ENCODE peak calls at places on chromosomes 13 and 19, in four cellular contexts. H, Q, R and L are unnamed samples.

GRCh38 chr19:45250832-45251451 is at the start of gene MARK4:
- DNase-seq in H (peak), Q (no peak), R (peak), L (no peak)

GRCh38 chr13:105491345-105491744 is 1044.1 kb downstream of the EFNB2 start:
- DNase-seq in H (no peak), Q (no peak), R (no peak), L (no peak)

GRCh38 chr13:110560606-110561334 is 752 bp downstream of the RAB20 start:
- DNase-seq in H (peak), Q (no peak), R (peak), L (no peak)

GRCh38 chr19:55086730-55087541 is 11.3 kb downstream of the EPS8L1 start:
- DNase-seq in H (peak), Q (peak), R (peak), L (peak)

GRCh38 chr13:49300716-49301589 is 53.2 kb downstream of the CDADC1 start:
- DNase-seq in H (peak), Q (no peak), R (peak), L (peak)

GRCh38 chr19:35031072-35031881 is 1.0 kb downstream of the SCN1B start:
- DNase-seq in H (peak), Q (no peak), R (no peak), L (no peak)

GRCh38 chr13:66405908-66406802 is 824.0 kb downstream of the PCDH9 start:
- DNase-seq in H (peak), Q (peak), R (no peak), L (no peak)

GRCh38 chr13:43985437-43986051 is 105.8 kb downstream of the LACC1 start:
- DNase-seq in H (no peak), Q (no peak), R (no peak), L (no peak)

GRCh38 chr19:4597975-4598671 is 38.6 kb upstream of the SEMA6B start:
- DNase-seq in H (no peak), Q (no peak), R (no peak), L (no peak)

GRCh38 chr13:36981156-36981743 is 17.9 kb downstream of the ALG5 start:
- DNase-seq in H (peak), Q (no peak), R (no peak), L (no peak)

GRCh38 chr19:53991224-53992113 is at the start of gene CACNG6:
- DNase-seq in H (peak), Q (no peak), R (no peak), L (no peak)

GRCh38 chr19:45097776-45098520 is 5.0 kb downstream of the PPP1R37 start:
- DNase-seq in H (peak), Q (peak), R (peak), L (peak)

GRCh38 chr13:34939771-34940170 is 2.3 kb upstream of the NBEA start:
- DNase-seq in H (no peak), Q (no peak), R (no peak), L (no peak)

GRCh38 chr13:97254809-97255208 is 32.7 kb downstream of the MBNL2 start:
- DNase-seq in H (no peak), Q (no peak), R (no peak), L (peak)

GRCh38 chr13:32622827-32623226 is 36.6 kb downstream of the PDS5B start:
- DNase-seq in H (no peak), Q (no peak), R (no peak), L (no peak)

GRCh38 chr19:45099465-45100201 is 6.7 kb downstream of the PPP1R37 start:
- DNase-seq in H (no peak), Q (no peak), R (no peak), L (no peak)

GRCh38 chr19:58395220-58395978 is at the start of gene RNF225:
- DNase-seq in H (no peak), Q (no peak), R (no peak), L (no peak)

GRCh38 chr19:2478756-2479555 is 3.0 kb downstream of the GADD45B start:
- DNase-seq in H (peak), Q (no peak), R (peak), L (no peak)

GRCh38 chr13:67238277-67238859 is 8.2 kb upstream of the PCDH9 start:
- DNase-seq in H (peak), Q (no peak), R (no peak), L (no peak)

GRCh38 chr19:17977073-17977472 is 10.2 kb downstream of the KCNN1 start:
- DNase-seq in H (no peak), Q (no peak), R (no peak), L (no peak)

GRCh38 chr13:62931901-62932883 is 1516.5 kb upstream of the PCDH20 start:
- DNase-seq in H (peak), Q (no peak), R (no peak), L (no peak)

GRCh38 chr13:33206425-33206824 is 79.1 kb downstream of the STARD13 start:
- DNase-seq in H (no peak), Q (no peak), R (no peak), L (no peak)

GRCh38 chr13:92187378-92187989 is 789.1 kb downstream of the GPC5 start:
- DNase-seq in H (peak), Q (no peak), R (no peak), L (no peak)

DNA sequence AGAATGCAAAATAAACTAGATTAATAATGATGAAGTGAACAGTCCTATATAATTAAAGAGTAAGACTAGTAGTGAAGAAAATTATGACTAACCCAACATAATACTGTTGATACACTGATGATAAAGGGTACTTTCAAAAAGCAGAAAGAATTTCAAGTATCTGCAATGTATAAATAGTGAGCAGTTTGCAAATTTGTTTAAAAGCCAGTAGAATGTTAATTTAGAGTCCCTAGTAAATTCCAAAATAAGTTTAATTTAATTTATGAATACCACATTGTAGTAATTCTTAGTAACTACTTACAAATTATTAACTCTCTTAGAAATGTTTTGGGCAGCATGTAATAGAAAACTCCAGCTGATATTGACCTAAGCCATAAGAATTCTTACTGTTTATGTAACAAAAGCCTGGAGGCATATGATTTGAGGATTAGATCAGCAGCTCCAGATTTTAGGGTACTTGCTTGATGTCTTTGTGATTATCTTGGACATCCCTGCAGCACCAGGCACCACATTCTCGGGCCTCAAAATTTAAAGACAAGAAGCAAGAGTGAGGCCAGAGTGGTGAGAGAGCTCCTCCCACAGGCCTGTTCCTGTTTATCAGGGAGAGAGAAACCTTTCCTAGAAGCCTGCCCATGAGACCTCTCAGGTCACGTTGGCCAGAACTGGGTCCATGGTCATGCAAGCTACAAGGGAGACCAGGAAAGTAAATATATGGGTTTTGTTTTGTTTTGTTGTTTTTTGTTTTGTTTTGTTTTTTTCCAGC is 67.6 kb upstream of the TDRD3 start:
- DNase-seq in H (peak), Q (no peak), R (no peak), L (peak)
- TF ChIP-seq CTCF in H (peak), Q (peak), R (no peak), L (peak)

DNA sequence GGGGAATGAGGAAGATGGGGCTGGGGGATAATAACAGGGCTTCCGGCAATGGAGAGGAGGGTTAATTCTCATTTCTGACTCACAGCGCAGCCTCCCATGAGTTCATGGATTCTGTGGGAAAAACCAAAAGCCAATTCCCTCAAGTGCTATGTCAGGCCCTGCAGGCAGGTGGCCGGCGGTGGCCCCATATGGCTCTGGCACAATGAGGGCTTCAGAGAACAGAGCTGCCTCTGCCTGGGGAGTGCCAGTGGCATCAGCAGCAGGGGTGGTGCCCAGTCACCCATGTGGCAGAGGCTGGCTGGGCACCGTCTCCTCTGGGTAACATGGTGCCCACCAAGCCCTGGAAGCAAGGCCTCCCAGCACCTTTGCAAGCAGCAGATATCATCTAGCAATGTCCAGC is 69.1 kb downstream of the ALOX5AP start:
- DNase-seq in H (no peak), Q (no peak), R (no peak), L (no peak)
- TF ChIP-seq CTCF in H (no peak), Q (no peak), R (no peak), L (peak)

GRCh38 chr13:28655566-28655965 is 3.4 kb upstream of the POMP start:
- DNase-seq in H (peak), Q (no peak), R (no peak), L (no peak)
- TF ChIP-seq CTCF in H (no peak), Q (no peak), R (no peak), L (no peak)

GRCh38 chr13:39016087-39016486 is 21.8 kb downstream of the PROSER1 start:
- DNase-seq in H (no peak), Q (no peak), R (no peak), L (no peak)

GRCh38 chr13:39013462-39013861 is 22.8 kb upstream of the STOML3 start:
- DNase-seq in H (no peak), Q (no peak), R (no peak), L (no peak)

GRCh38 chr13:39012608-39013007 is 22.0 kb upstream of the STOML3 start:
- DNase-seq in H (no peak), Q (no peak), R (no peak), L (no peak)

GRCh38 chr13:39020853-39021462 is 16.9 kb downstream of the PROSER1 start:
- DNase-seq in H (no peak), Q (no peak), R (no peak), L (no peak)

DNA sequence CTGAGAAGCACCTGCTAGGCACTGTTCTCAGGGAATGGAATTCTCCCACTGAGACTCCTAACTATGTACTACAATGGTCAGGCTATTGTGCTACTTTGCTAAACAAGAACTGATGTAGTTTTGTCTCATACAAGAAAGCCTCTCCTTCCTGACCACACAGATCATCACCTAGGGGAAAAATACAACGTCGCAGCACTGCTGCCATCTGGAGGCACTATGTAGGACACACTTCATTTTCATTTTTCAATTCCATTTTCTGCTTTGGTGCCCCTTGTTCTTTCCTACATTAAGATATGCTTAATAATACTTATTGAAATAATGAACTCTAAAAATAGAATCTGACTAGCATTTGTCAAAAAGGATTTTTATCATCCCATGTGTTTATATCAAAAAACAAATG is 21.1 kb downstream of the PROSER1 start:
- DNase-seq in H (peak), Q (no peak), R (no peak), L (no peak)
- TF ChIP-seq CTCF in H (peak), Q (peak), R (no peak), L (peak)

GRCh38 chr13:107124129-107124718 is 556.3 kb upstream of the ARGLU1 start:
- DNase-seq in H (peak), Q (no peak), R (no peak), L (no peak)
- TF ChIP-seq CTCF in H (peak), Q (no peak), R (peak), L (peak)

GRCh38 chr19:10835089-10835753 is 791 bp downstream of the TMED1 start:
- DNase-seq in H (no peak), Q (no peak), R (no peak), L (no peak)

GRCh38 chr19:10831980-10832658 is 3.9 kb downstream of the TMED1 start:
- DNase-seq in H (no peak), Q (no peak), R (no peak), L (no peak)

GRCh38 chr19:10830941-10831779 is 4.9 kb downstream of the TMED1 start:
- DNase-seq in H (no peak), Q (no peak), R (no peak), L (no peak)

GRCh38 chr19:10830370-10830769 is 5.6 kb downstream of the TMED1 start:
- DNase-seq in H (no peak), Q (no peak), R (no peak), L (no peak)

GRCh38 chr19:10832659-10833296 is 3.2 kb downstream of the TMED1 start:
- DNase-seq in H (no peak), Q (no peak), R (no peak), L (no peak)
- TF ChIP-seq CTCF in H (no peak), Q (no peak), R (no peak), L (no peak)

DNA sequence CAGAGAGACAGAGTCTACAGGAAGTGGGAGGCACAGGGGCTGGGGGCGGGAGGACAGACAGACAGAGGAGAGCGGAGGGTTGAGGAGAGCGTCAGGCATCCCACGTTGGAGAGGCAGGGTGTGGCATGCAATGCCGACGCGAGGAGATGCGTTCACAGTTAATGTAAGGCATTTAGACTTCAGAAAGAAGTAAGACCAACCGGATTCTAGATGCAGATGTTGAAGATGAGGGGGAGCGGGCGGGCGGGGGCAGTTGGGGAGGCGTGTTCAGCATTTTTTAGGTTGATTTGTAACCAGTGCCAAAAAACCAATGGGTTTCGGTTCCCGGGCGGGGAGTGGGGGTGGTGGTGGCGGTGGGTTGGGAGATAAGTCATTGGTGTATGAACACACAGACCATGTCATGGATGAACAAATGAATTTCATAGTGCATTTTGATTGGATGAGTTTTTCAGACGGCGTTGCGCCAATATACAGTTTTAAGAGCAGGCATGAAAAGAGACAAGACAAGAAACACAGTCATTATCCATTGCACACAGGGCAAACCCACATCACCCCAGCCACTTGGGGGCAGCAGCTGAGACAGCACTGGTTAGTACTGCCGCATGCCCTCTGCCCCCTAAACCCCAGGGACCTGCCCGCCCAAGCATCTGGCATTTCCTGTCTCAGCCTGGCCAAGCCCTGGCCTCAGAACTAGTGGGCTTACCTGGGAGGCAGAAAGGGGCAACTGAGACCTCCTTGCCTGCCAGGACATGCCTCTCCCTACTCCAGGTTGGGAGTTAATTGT is 91.3 kb downstream of the IER2 start:
- DNase-seq in H (no peak), Q (no peak), R (no peak), L (no peak)
- TF ChIP-seq CTCF in H (no peak), Q (no peak), R (no peak), L (no peak)